ENCODE peak calls at places on chromosomes 4 and X, in seven cellular contexts. R is A549, I is choroid plexus epithelial cell, L is fibroblast of lung, T is WTC11, A is cardiac muscle cell, F is lower leg skin. C is an unnamed sample.

GRCh38 chrX:150482537-150483217 is 85.7 kb upstream of the MTM1 start:
- DNase-seq in R (peak; percentile 55), I (peak; percentile 63), L (peak; percentile 34), T (no peak), A (peak; percentile 32), F (peak; percentile 16), C (no peak)

GRCh38 chr4:23680616-23681518 is 209.0 kb downstream of the PPARGC1A start:
- DNase-seq in R (no peak), I (peak; percentile 1), L (peak; percentile 45), T (no peak), A (peak; percentile 25), F (no peak), C (no peak)

GRCh38 chr4:41745292-41746024 is 3.1 kb downstream of the PHOX2B start:
- DNase-seq in R (no peak), I (no peak), L (no peak), T (peak; percentile 45), A (no peak), F (no peak), C (no peak)

GRCh38 chrX:153340111-153340510 is 6.2 kb downstream of the ZNF275 start:
- DNase-seq in R (no peak), I (no peak), L (no peak), T (no peak), A (no peak), F (no peak), C (no peak)

GRCh38 chr4:156195914-156196313 is 242.2 kb upstream of the CTSO start:
- DNase-seq in R (no peak), I (peak; percentile 55), L (no peak), T (no peak), A (no peak), F (no peak), C (no peak)

GRCh38 chr4:93065790-93066189 is 762.0 kb downstream of the GRID2 start:
- DNase-seq in R (no peak), I (no peak), L (no peak), T (no peak), A (no peak), F (no peak), C (no peak)

GRCh38 chr4:152099061-152099425 is 338.2 kb upstream of the GATB start:
- DNase-seq in R (no peak), I (no peak), L (no peak), T (no peak), A (no peak), F (no peak), C (no peak)

GRCh38 chr4:16684083-16684482 is 214.4 kb downstream of the LDB2 start:
- DNase-seq in R (no peak), I (peak; percentile 73), L (peak; percentile 66), T (no peak), A (peak; percentile 86), F (no peak), C (no peak)

GRCh38 chr4:59805176-59805575 is 1395.0 kb upstream of the ADGRL3 start:
- DNase-seq in R (no peak), I (no peak), L (no peak), T (no peak), A (no peak), F (no peak), C (no peak)

GRCh38 chrX:10233173-10233572 is 76.4 kb downstream of the CLCN4 start:
- DNase-seq in R (peak; percentile 11), I (peak; percentile 8), L (no peak), T (no peak), A (no peak), F (no peak), C (no peak)

GRCh38 chr4:147453561-147454141 is 27.2 kb upstream of the EDNRA start:
- DNase-seq in R (peak; percentile 2), I (peak; percentile 81), L (peak; percentile 86), T (no peak), A (peak; percentile 95), F (no peak), C (no peak)

GRCh38 chr4:69054578-69055200 is 41.6 kb upstream of the UGT2B7 start:
- DNase-seq in R (peak; percentile 63), I (peak; percentile 86), L (peak; percentile 63), T (no peak), A (peak; percentile 82), F (no peak), C (no peak)

GRCh38 chr4:38669233-38669632 is 5.2 kb downstream of the KLF3 start:
- DNase-seq in R (no peak), I (peak; percentile 50), L (no peak), T (no peak), A (peak; percentile 53), F (no peak), C (no peak)

GRCh38 chrX:142505839-142506238 is 300.7 kb upstream of the MAGEC2 start:
- DNase-seq in R (no peak), I (no peak), L (no peak), T (no peak), A (no peak), F (no peak), C (no peak)

GRCh38 chr4:54669831-54670230 is 12.1 kb downstream of the KIT start:
- DNase-seq in R (no peak), I (no peak), L (no peak), T (peak; percentile 22), A (no peak), F (no peak), C (no peak)

GRCh38 chr4:164753873-164754488 is at the start of gene SMIM31:
- DNase-seq in R (peak; percentile 39), I (no peak), L (no peak), T (no peak), A (no peak), F (no peak), C (no peak)

GRCh38 chrX:53321216-53321942 is 40.0 kb upstream of the IQSEC2 start:
- DNase-seq in R (no peak), I (no peak), L (no peak), T (no peak), A (no peak), F (no peak), C (no peak)

GRCh38 chrX:18668468-18668867 is 3.4 kb downstream of the RS1 start:
- DNase-seq in R (no peak), I (no peak), L (no peak), T (no peak), A (no peak), F (no peak), C (no peak)

GRCh38 chr4:35966558-35966957 is 277.8 kb downstream of the ARAP2 start:
- DNase-seq in R (no peak), I (no peak), L (no peak), T (no peak), A (no peak), F (no peak), C (no peak)

GRCh38 chr4:51909236-51909703 is 66.3 kb downstream of the DCUN1D4 start:
- DNase-seq in R (peak; percentile 57), I (no peak), L (no peak), T (no peak), A (no peak), F (no peak), C (no peak)

GRCh38 chrX:9342581-9343051 is 122.2 kb upstream of the TBL1X start:
- DNase-seq in R (peak; percentile 91), I (peak; percentile 85), L (peak; percentile 91), T (peak; percentile 74), A (peak; percentile 91), F (peak; percentile 70), C (peak; percentile 60)

DNA sequence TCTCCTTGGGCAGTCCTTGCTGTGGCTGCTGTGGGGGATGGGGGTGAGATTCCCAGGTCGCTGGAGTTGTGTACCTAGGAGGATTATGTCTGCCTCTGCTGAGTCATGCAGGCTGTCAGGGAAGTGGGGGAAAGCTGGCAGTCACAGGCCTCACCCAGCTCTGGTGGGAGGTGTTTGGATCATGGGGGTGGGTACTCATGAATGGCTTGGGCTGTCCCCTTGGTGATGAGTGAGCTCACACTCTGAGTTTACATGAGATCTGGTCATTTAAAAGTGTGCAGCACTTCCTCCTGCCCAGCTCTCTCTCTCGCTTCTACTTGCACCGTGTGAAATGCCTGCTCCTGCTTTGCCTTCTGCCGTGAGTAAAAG is 24.6 kb upstream of the PDLIM3 start:
- DNase-seq in R (peak; percentile 78), I (peak; percentile 79), L (peak; percentile 58), T (peak; percentile 14), A (peak; percentile 89), F (no peak), C (no peak)
- TF ChIP-seq CTCF in R (no peak), I (no peak), L (no peak), T (no peak), A (no peak), F (no peak), C (no peak)

GRCh38 chrX:1589356-1590130 is 1.9 kb upstream of the AKAP17A start:
- DNase-seq in R (no peak), I (no peak), L (no peak), T (no peak), A (no peak), F (peak; percentile 8), C (no peak)

GRCh38 chrX:1592863-1593201 is 1.4 kb downstream of the AKAP17A start:
- DNase-seq in R (no peak), I (no peak), L (no peak), T (no peak), A (peak; percentile 36), F (no peak), C (no peak)

GRCh38 chrX:1592128-1592862 is 891 bp downstream of the AKAP17A start:
- DNase-seq in R (no peak), I (peak; percentile 60), L (peak; percentile 12), T (peak; percentile 36), A (peak; percentile 10), F (no peak), C (peak; percentile 19)

GRCh38 chrX:1591863-1592127 is 391 bp downstream of the AKAP17A start:
- DNase-seq in R (no peak), I (peak; percentile 13), L (no peak), T (no peak), A (no peak), F (no peak), C (no peak)

DNA sequence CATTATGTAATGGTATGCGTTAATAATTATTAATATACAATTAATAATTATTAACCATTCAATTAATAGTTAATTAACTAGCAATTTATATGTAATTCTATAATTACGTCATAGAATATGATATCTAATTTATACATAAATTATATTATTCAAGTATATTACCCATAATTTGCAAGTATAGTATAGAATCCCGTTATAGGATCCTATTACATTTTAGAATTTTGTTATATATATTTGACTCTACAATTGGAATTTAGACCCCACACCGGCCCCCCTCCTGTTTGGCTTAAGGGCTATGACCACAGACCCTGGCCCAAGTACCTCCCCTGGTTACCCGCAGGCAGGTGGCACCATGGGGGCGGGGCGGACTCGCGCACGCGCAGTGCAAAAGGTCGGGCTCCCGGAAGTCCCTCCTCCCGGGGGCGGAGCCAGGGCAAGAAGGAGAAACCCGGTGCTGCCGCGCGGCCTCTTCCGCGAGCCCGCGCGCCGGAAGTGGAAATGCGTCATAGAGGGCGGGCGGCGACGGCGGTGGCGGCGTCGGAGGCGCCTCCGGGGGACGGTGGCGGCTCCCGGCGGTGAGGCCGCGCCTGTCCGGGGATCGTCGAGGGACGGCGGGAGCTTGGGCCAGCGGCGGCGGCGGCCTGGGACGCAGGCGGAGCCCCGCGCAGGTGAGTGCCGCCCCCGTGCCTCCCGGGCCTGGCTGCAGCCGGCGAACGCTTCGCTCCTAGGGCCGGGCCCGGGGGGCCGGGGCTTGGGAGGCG is at the start of gene AKAP17A:
- DNase-seq in R (peak; percentile 96), I (peak; percentile 94), L (peak; percentile 92), T (peak; percentile 98), A (peak; percentile 93), F (peak; percentile 91), C (peak; percentile 91)
- TF ChIP-seq CTCF in R (no peak), I (no peak), L (no peak), T (no peak), A (no peak), F (no peak), C (no peak)

GRCh38 chrX:107714196-107714811 is 61.3 kb downstream of the TSC22D3 start:
- DNase-seq in R (no peak), I (peak; percentile 57), L (peak; percentile 34), T (no peak), A (peak; percentile 58), F (no peak), C (no peak)
- TF ChIP-seq CTCF in R (no peak), I (peak; percentile 40), L (peak; percentile 34), T (no peak), A (peak; percentile 36), F (no peak), C (no peak)

GRCh38 chr4:8598391-8599090 is 6.0 kb downstream of the CPZ start:
- DNase-seq in R (no peak), I (no peak), L (no peak), T (no peak), A (no peak), F (no peak), C (no peak)
- TF ChIP-seq CTCF in R (no peak), I (no peak), L (no peak), T (no peak), A (no peak), F (no peak), C (no peak)